ENCODE peak calls at places on chromosomes 11 and 22, in four cellular contexts. One of them, this sample, is unnamed.

GRCh38 chr11:15793032-15793996 is 563.0 kb downstream of the SOX6 start:
- DNase-seq in D341Med: no peak
- DNase-seq in activated CD4-positive, alpha-beta T cell treated with anti-CD3 and anti-CD28 coated beads for 36 hours: no peak
- DNase-seq in NB4: no peak
- DNase-seq in this sample: no peak

GRCh38 chr22:20137671-20138416 is 6.2 kb downstream of the ZDHHC8 start:
- DNase-seq in D341Med: no peak
- DNase-seq in activated CD4-positive, alpha-beta T cell treated with anti-CD3 and anti-CD28 coated beads for 36 hours: no peak
- DNase-seq in NB4: no peak
- DNase-seq in this sample: no peak

GRCh38 chr22:35409783-35410662 is 10.1 kb downstream of the MCM5 start:
- DNase-seq in D341Med: no peak
- DNase-seq in activated CD4-positive, alpha-beta T cell treated with anti-CD3 and anti-CD28 coated beads for 36 hours: peak
- DNase-seq in NB4: peak
- DNase-seq in this sample: peak

GRCh38 chr11:133726576-133726975 is 118.7 kb downstream of the SPATA19 start:
- DNase-seq in D341Med: peak
- DNase-seq in activated CD4-positive, alpha-beta T cell treated with anti-CD3 and anti-CD28 coated beads for 36 hours: no peak
- DNase-seq in NB4: no peak
- DNase-seq in this sample: no peak

GRCh38 chr22:22986640-22987039 is 83.7 kb upstream of the GNAZ start:
- DNase-seq in D341Med: no peak
- DNase-seq in activated CD4-positive, alpha-beta T cell treated with anti-CD3 and anti-CD28 coated beads for 36 hours: no peak
- DNase-seq in NB4: no peak
- DNase-seq in this sample: no peak

GRCh38 chr11:12253843-12254281 is 123.5 kb upstream of the PARVA start:
- DNase-seq in D341Med: no peak
- DNase-seq in activated CD4-positive, alpha-beta T cell treated with anti-CD3 and anti-CD28 coated beads for 36 hours: no peak
- DNase-seq in NB4: no peak
- DNase-seq in this sample: no peak

GRCh38 chr22:28103596-28103995 is 184.5 kb upstream of the PITPNB start:
- DNase-seq in D341Med: no peak
- DNase-seq in activated CD4-positive, alpha-beta T cell treated with anti-CD3 and anti-CD28 coated beads for 36 hours: no peak
- DNase-seq in NB4: no peak
- DNase-seq in this sample: no peak

GRCh38 chr11:128205796-128206195 is 381.6 kb downstream of the ETS1 start:
- DNase-seq in D341Med: no peak
- DNase-seq in activated CD4-positive, alpha-beta T cell treated with anti-CD3 and anti-CD28 coated beads for 36 hours: peak
- DNase-seq in NB4: no peak
- DNase-seq in this sample: no peak

GRCh38 chr11:469684-470667 is 19.9 kb downstream of the PTDSS2 start:
- DNase-seq in D341Med: no peak
- DNase-seq in activated CD4-positive, alpha-beta T cell treated with anti-CD3 and anti-CD28 coated beads for 36 hours: no peak
- DNase-seq in NB4: no peak
- DNase-seq in this sample: no peak

GRCh38 chr22:41057076-41057475 is 35.3 kb upstream of the EP300 start:
- DNase-seq in D341Med: peak
- DNase-seq in activated CD4-positive, alpha-beta T cell treated with anti-CD3 and anti-CD28 coated beads for 36 hours: no peak
- DNase-seq in NB4: no peak
- DNase-seq in this sample: no peak

GRCh38 chr11:120212259-120212888 is 1.5 kb downstream of the OAF start:
- DNase-seq in D341Med: no peak
- DNase-seq in activated CD4-positive, alpha-beta T cell treated with anti-CD3 and anti-CD28 coated beads for 36 hours: no peak
- DNase-seq in NB4: peak
- DNase-seq in this sample: no peak

GRCh38 chr22:28674121-28674563 is 5.5 kb downstream of the TTC28 start:
- DNase-seq in D341Med: no peak
- DNase-seq in activated CD4-positive, alpha-beta T cell treated with anti-CD3 and anti-CD28 coated beads for 36 hours: peak
- DNase-seq in NB4: peak
- DNase-seq in this sample: peak

GRCh38 chr22:47724030-47724429 is 961.6 kb downstream of the TBC1D22A start:
- DNase-seq in D341Med: no peak
- DNase-seq in activated CD4-positive, alpha-beta T cell treated with anti-CD3 and anti-CD28 coated beads for 36 hours: no peak
- DNase-seq in NB4: no peak
- DNase-seq in this sample: no peak

GRCh38 chr22:49214976-49215375 is 612.7 kb downstream of the BRD1 start:
- DNase-seq in D341Med: no peak
- DNase-seq in activated CD4-positive, alpha-beta T cell treated with anti-CD3 and anti-CD28 coated beads for 36 hours: no peak
- DNase-seq in NB4: no peak
- DNase-seq in this sample: no peak

GRCh38 chr11:11558352-11558751 is 63.5 kb downstream of the GALNT18 start:
- DNase-seq in D341Med: no peak
- DNase-seq in activated CD4-positive, alpha-beta T cell treated with anti-CD3 and anti-CD28 coated beads for 36 hours: no peak
- DNase-seq in NB4: no peak
- DNase-seq in this sample: no peak

GRCh38 chr11:111189466-111189865 is 56.1 kb upstream of the POU2AF2 start:
- DNase-seq in D341Med: no peak
- DNase-seq in activated CD4-positive, alpha-beta T cell treated with anti-CD3 and anti-CD28 coated beads for 36 hours: no peak
- DNase-seq in NB4: no peak
- DNase-seq in this sample: no peak

GRCh38 chr11:66243816-66244215 is 24.6 kb upstream of the RAB1B start:
- DNase-seq in D341Med: no peak
- DNase-seq in activated CD4-positive, alpha-beta T cell treated with anti-CD3 and anti-CD28 coated beads for 36 hours: no peak
- DNase-seq in NB4: no peak
- DNase-seq in this sample: no peak

GRCh38 chr11:111347002-111347722 is 31.9 kb downstream of the POU2AF1 start:
- DNase-seq in D341Med: no peak
- DNase-seq in activated CD4-positive, alpha-beta T cell treated with anti-CD3 and anti-CD28 coated beads for 36 hours: no peak
- DNase-seq in NB4: no peak
- DNase-seq in this sample: no peak

GRCh38 chr11:128179049-128179448 is 408.3 kb downstream of the ETS1 start:
- DNase-seq in D341Med: no peak
- DNase-seq in activated CD4-positive, alpha-beta T cell treated with anti-CD3 and anti-CD28 coated beads for 36 hours: no peak
- DNase-seq in NB4: no peak
- DNase-seq in this sample: no peak

GRCh38 chr11:45948341-45948740 is 25.9 kb downstream of the LARGE2 start:
- DNase-seq in D341Med: no peak
- DNase-seq in activated CD4-positive, alpha-beta T cell treated with anti-CD3 and anti-CD28 coated beads for 36 hours: no peak
- DNase-seq in NB4: no peak
- DNase-seq in this sample: no peak

GRCh38 chr11:97290444-97291041 is 900.7 kb downstream of the JRKL start:
- DNase-seq in D341Med: no peak
- DNase-seq in activated CD4-positive, alpha-beta T cell treated with anti-CD3 and anti-CD28 coated beads for 36 hours: no peak
- DNase-seq in NB4: no peak
- DNase-seq in this sample: no peak

GRCh38 chr11:69089258-69089657 is 40.5 kb downstream of the TPCN2 start:
- DNase-seq in D341Med: no peak
- DNase-seq in activated CD4-positive, alpha-beta T cell treated with anti-CD3 and anti-CD28 coated beads for 36 hours: no peak
- DNase-seq in NB4: peak
- DNase-seq in this sample: no peak

GRCh38 chr11:105273660-105274280 is 134.2 kb upstream of the CARD18 start:
- DNase-seq in D341Med: no peak
- DNase-seq in activated CD4-positive, alpha-beta T cell treated with anti-CD3 and anti-CD28 coated beads for 36 hours: no peak
- DNase-seq in NB4: no peak
- DNase-seq in this sample: no peak

GRCh38 chr11:42315846-42316245 is 856.4 kb upstream of the LRRC4C start:
- DNase-seq in D341Med: no peak
- DNase-seq in activated CD4-positive, alpha-beta T cell treated with anti-CD3 and anti-CD28 coated beads for 36 hours: no peak
- DNase-seq in NB4: no peak
- DNase-seq in this sample: no peak

GRCh38 chr11:44005956-44006355 is 41.8 kb upstream of the ACCSL start:
- DNase-seq in D341Med: peak
- DNase-seq in activated CD4-positive, alpha-beta T cell treated with anti-CD3 and anti-CD28 coated beads for 36 hours: no peak
- DNase-seq in NB4: no peak
- DNase-seq in this sample: no peak

GRCh38 chr11:28581286-28582242 is 473.4 kb downstream of the METTL15 start:
- DNase-seq in D341Med: no peak
- DNase-seq in activated CD4-positive, alpha-beta T cell treated with anti-CD3 and anti-CD28 coated beads for 36 hours: no peak
- DNase-seq in NB4: no peak
- DNase-seq in this sample: no peak

GRCh38 chr11:105935791-105936190 is 86.2 kb downstream of the MSANTD4 start:
- DNase-seq in D341Med: no peak
- DNase-seq in activated CD4-positive, alpha-beta T cell treated with anti-CD3 and anti-CD28 coated beads for 36 hours: no peak
- DNase-seq in NB4: no peak
- DNase-seq in this sample: no peak

GRCh38 chr11:24524156-24524555 is 27.3 kb downstream of the LUZP2 start:
- DNase-seq in D341Med: no peak
- DNase-seq in activated CD4-positive, alpha-beta T cell treated with anti-CD3 and anti-CD28 coated beads for 36 hours: no peak
- DNase-seq in NB4: no peak
- DNase-seq in this sample: no peak

GRCh38 chr11:27972432-27973170 is 135.4 kb downstream of the KIF18A start:
- DNase-seq in D341Med: no peak
- DNase-seq in activated CD4-positive, alpha-beta T cell treated with anti-CD3 and anti-CD28 coated beads for 36 hours: no peak
- DNase-seq in NB4: no peak
- DNase-seq in this sample: no peak

GRCh38 chr22:39309881-39310714 is 9.3 kb downstream of the RPL3 start:
- DNase-seq in D341Med: no peak
- DNase-seq in activated CD4-positive, alpha-beta T cell treated with anti-CD3 and anti-CD28 coated beads for 36 hours: no peak
- DNase-seq in NB4: peak
- DNase-seq in this sample: no peak

This sample was measured in Karpas-422.